ENCODE peak calls at places on chromosomes 11 and 22, in eight cellular contexts. N is nephron progenitor cell; M is Calu3; X is non-pigmented ciliary epithelial cell; L is BJ; A is epithelial cell of esophagus; U is WTC11; K is CD8-positive, alpha-beta memory T cell. S is an unnamed sample.
A peak's percentile ranks its signal among the peaks of the same experiment; 100 is the strongest.

GRCh38 chr11:117199061-117199915 is at the start of gene TAGLN:
- DNase-seq in K (no peak), N (peak; percentile 60), A (peak; percentile 87), L (peak; percentile 86), X (peak; percentile 84), U (peak; percentile 84), M (peak; percentile 49), S (peak; percentile 97)

GRCh38 chr11:120682866-120683265 is 171.3 kb downstream of the GRIK4 start:
- DNase-seq in N (no peak), X (no peak), A (no peak), M (no peak), U (no peak), L (no peak), K (no peak), S (peak; percentile 7)

GRCh38 chr11:70435765-70436500 is 37.6 kb downstream of the CTTN start:
- DNase-seq in L (no peak), U (no peak), N (no peak), M (no peak), A (no peak), K (no peak), X (no peak), S (no peak)

GRCh38 chr22:31972180-31972579 is 27.8 kb downstream of the YWHAH start:
- DNase-seq in U (no peak), M (no peak), X (no peak), A (no peak), N (no peak), K (no peak), L (no peak), S (no peak)

GRCh38 chr11:55942785-55943392 is 6.7 kb upstream of the OR5I1 start:
- DNase-seq in U (no peak), X (no peak), A (peak; percentile 57), L (no peak), M (peak; percentile 14), K (no peak), N (no peak), S (peak; percentile 1)

GRCh38 chr22:35900483-35901168 is 128.0 kb downstream of the RBFOX2 start:
- DNase-seq in K (no peak), U (no peak), X (no peak), L (no peak), M (no peak), N (no peak), A (peak; percentile 89), S (peak; percentile 57)

GRCh38 chr11:12706531-12707499 is 32.6 kb downstream of the TEAD1 start:
- DNase-seq in A (peak; percentile 59), K (no peak), X (no peak), U (no peak), M (no peak), N (no peak), L (no peak), S (peak; percentile 35)

GRCh38 chr11:88352139-88352538 is 14.6 kb upstream of the CTSC start:
- DNase-seq in A (no peak), M (no peak), X (peak; percentile 48), K (no peak), N (no peak), L (peak; percentile 33), U (no peak), S (peak; percentile 61)

GRCh38 chr11:63673579-63673978 is 2.4 kb upstream of the ATL3 start:
- DNase-seq in L (no peak), U (no peak), K (no peak), N (no peak), M (no peak), X (no peak), A (no peak), S (no peak)

GRCh38 chr11:3723014-3723708 is 52.0 kb upstream of the CHRNA10 start:
- DNase-seq in A (peak; percentile 91), M (no peak), X (peak; percentile 92), N (no peak), U (no peak), K (no peak), L (peak; percentile 99), S (peak; percentile 95)

GRCh38 chr11:77125695-77126094 is 2.4 kb upstream of the MYO7A start:
- DNase-seq in X (no peak), M (no peak), U (no peak), N (no peak), L (no peak), K (no peak), A (no peak), S (no peak)

GRCh38 chr11:66969584-66970205 is 5.4 kb upstream of the C11orf86 start:
- DNase-seq in M (no peak), A (no peak), L (peak; percentile 86), K (no peak), N (no peak), U (no peak), X (peak; percentile 86), S (peak; percentile 89)

GRCh38 chr22:32323513-32324164 is 34.0 kb upstream of the RFPL3 start:
- DNase-seq in L (no peak), U (no peak), K (no peak), M (no peak), N (no peak), A (no peak), X (no peak), S (no peak)

GRCh38 chr11:16827139-16827538 is 88.7 kb downstream of the C11orf58 start:
- DNase-seq in L (no peak), U (no peak), N (no peak), A (no peak), K (no peak), M (no peak), X (no peak), S (no peak)

GRCh38 chr11:116641561-116642045 is 131.2 kb downstream of the BUD13 start:
- DNase-seq in N (peak; percentile 72), U (peak; percentile 85), A (peak; percentile 37), K (no peak), X (no peak), M (peak; percentile 73), L (no peak), S (peak; percentile 2)

GRCh38 chr11:16276251-16276650 is 80.1 kb downstream of the SOX6 start:
- DNase-seq in X (no peak), A (no peak), L (no peak), M (no peak), K (no peak), U (no peak), N (no peak), S (no peak)

GRCh38 chr11:78037056-78037455 is 14.0 kb upstream of the KCTD14 start:
- DNase-seq in N (no peak), K (no peak), A (peak; percentile 26), X (no peak), L (no peak), M (peak; percentile 37), U (no peak), S (no peak)

GRCh38 chr22:49967333-49968241 is 7.0 kb downstream of the PIM3 start:
- DNase-seq in X (no peak), K (no peak), N (peak; percentile 33), M (no peak), U (no peak), A (no peak), L (no peak), S (no peak)

GRCh38 chr11:13135385-13136271 is 126.5 kb downstream of the RASSF10 start:
- DNase-seq in L (peak; percentile 72), K (no peak), N (no peak), U (no peak), A (no peak), M (no peak), X (peak; percentile 93), S (peak; percentile 96)

GRCh38 chr11:117183724-117184349 is 5.3 kb downstream of the SIDT2 start:
- DNase-seq in M (no peak), L (no peak), X (no peak), A (peak; percentile 52), U (no peak), K (no peak), N (no peak), S (no peak)

GRCh38 chr11:19800162-19800561 is 87.5 kb downstream of the NAV2 start:
- DNase-seq in L (no peak), K (no peak), X (no peak), N (no peak), A (no peak), U (peak; percentile 27), M (no peak), S (no peak)

GRCh38 chr22:40720538-40721256 is 41.4 kb downstream of the MCHR1 start:
- DNase-seq in U (no peak), X (no peak), K (no peak), L (no peak), N (no peak), A (no peak), M (no peak), S (peak; percentile 18)

GRCh38 chr11:34053161-34053686 is 1.7 kb downstream of the CAPRIN1 start:
- DNase-seq in L (no peak), X (no peak), U (peak; percentile 66), M (peak; percentile 79), N (peak; percentile 66), A (peak; percentile 78), K (peak; percentile 76), S (peak; percentile 76)

GRCh38 chr22:42202048-42202447 is 68.4 kb downstream of the TCF20 start:
- DNase-seq in X (no peak), A (no peak), N (no peak), L (no peak), M (no peak), U (no peak), K (no peak), S (no peak)

GRCh38 chr22:37431811-37432707 is 4.8 kb upstream of the ELFN2 start:
- DNase-seq in U (no peak), L (peak; percentile 99), N (no peak), A (peak; percentile 95), K (no peak), X (peak; percentile 97), M (peak; percentile 79), S (peak; percentile 99)

GRCh38 chr11:2224254-2224653 is 46.1 kb downstream of the ASCL2 start:
- DNase-seq in M (no peak), L (no peak), N (no peak), K (no peak), A (no peak), X (no peak), U (no peak), S (no peak)

GRCh38 chr11:3357994-3358676 is 20.8 kb downstream of the ZNF195 start:
- DNase-seq in K (no peak), A (no peak), M (no peak), X (no peak), U (no peak), N (no peak), L (no peak), S (no peak)

GRCh38 chr22:22408731-22409696 is 99.5 kb downstream of the ZNF280B start:
- DNase-seq in N (peak; percentile 53), L (no peak), M (peak; percentile 42), K (no peak), X (no peak), U (peak; percentile 51), A (peak; percentile 27), S (no peak)

GRCh38 chr22:40544758-40545157 is 91.8 kb downstream of the MRTFA start:
- DNase-seq in L (no peak), N (no peak), M (no peak), X (no peak), U (no peak), K (no peak), A (no peak), S (no peak)

GRCh38 chr11:84993386-84993785 is 633.8 kb downstream of the DLG2 start:
- DNase-seq in M (peak; percentile 0), U (peak; percentile 45), K (no peak), N (no peak), X (no peak), A (peak; percentile 59), L (no peak), S (no peak)

GRCh38 chr22:19597399-19597735 is 73.2 kb upstream of the CLDN5 start:
- DNase-seq in N (no peak), K (no peak), A (no peak), U (no peak), X (no peak), L (no peak), M (no peak), S (no peak)

GRCh38 chr11:23232652-23233051 is 372.4 kb upstream of the CCDC179 start:
- DNase-seq in K (no peak), N (no peak), L (no peak), M (no peak), X (no peak), U (no peak), A (no peak), S (no peak)

GRCh38 chr22:31177420-31178162 is 17.6 kb downstream of the RNF185 start:
- DNase-seq in L (peak; percentile 89), A (peak; percentile 99), N (no peak), K (no peak), X (peak; percentile 90), U (no peak), M (no peak), S (peak; percentile 87)

GRCh38 chr22:25097006-25097405 is 102.7 kb upstream of the CRYBB3 start:
- DNase-seq in A (no peak), N (no peak), K (no peak), M (no peak), U (no peak), X (no peak), L (no peak), S (no peak)

S was measured in astrocyte of the spinal cord.